ENCODE peak calls at places on chromosomes 5 and 9, in eight cellular contexts. Q is tibial nerve, B is NB4, M is fibroblast of pulmonary artery, P is left ventricle myocardium inferior, Z is tibial artery, O is IMR-90, E is bronchial epithelial cell. K is an unnamed sample.

GRCh38 chr5:86880344-86880743 is 262.6 kb downstream of the COX7C start:
- DNase-seq in Q (no peak), B (no peak), M (no peak), P (no peak), Z (no peak), O (no peak), E (no peak), K (no peak)

GRCh38 chr5:33657804-33658435 is 217.2 kb downstream of the TARS1 start:
- DNase-seq in Q (no peak), B (no peak), M (no peak), P (no peak), Z (no peak), O (no peak), E (no peak), K (no peak)

GRCh38 chr9:129746092-129746760 is 6.6 kb downstream of the PTGES start:
- DNase-seq in Q (no peak), B (no peak), M (no peak), P (no peak), Z (no peak), O (no peak), E (no peak), K (peak; percentile 77)

GRCh38 chr5:107466233-107466769 is 204.4 kb downstream of the EFNA5 start:
- DNase-seq in Q (no peak), B (no peak), M (peak; percentile 97), P (no peak), Z (no peak), O (peak; percentile 66), E (peak; percentile 98), K (peak; percentile 90)

GRCh38 chr9:130286072-130286770 is 20.7 kb downstream of the HMCN2 start:
- DNase-seq in Q (no peak), B (no peak), M (no peak), P (no peak), Z (no peak), O (no peak), E (no peak), K (no peak)

GRCh38 chr9:113454914-113455761 is 8.4 kb upstream of the RGS3 start:
- DNase-seq in Q (no peak), B (peak; percentile 62), M (peak; percentile 92), P (peak; percentile 48), Z (peak; percentile 83), O (peak; percentile 93), E (peak; percentile 77), K (peak; percentile 91)

GRCh38 chr5:67165524-67166459 is 30.8 kb downstream of the CD180 start:
- DNase-seq in Q (peak; percentile 75), B (peak; percentile 78), M (peak; percentile 82), P (peak; percentile 86), Z (peak; percentile 91), O (peak; percentile 61), E (peak; percentile 54), K (peak; percentile 90)

GRCh38 chr5:19031491-19031890 is 956.5 kb downstream of the CDH18 start:
- DNase-seq in Q (no peak), B (no peak), M (no peak), P (no peak), Z (no peak), O (no peak), E (no peak), K (no peak)

GRCh38 chr5:94309166-94309565 is 309.2 kb downstream of the KIAA0825 start:
- DNase-seq in Q (no peak), B (no peak), M (no peak), P (no peak), Z (no peak), O (peak; percentile 5), E (no peak), K (no peak)

GRCh38 chr9:73079326-73079725 is 72.3 kb upstream of the ANXA1 start:
- DNase-seq in Q (no peak), B (no peak), M (no peak), P (no peak), Z (no peak), O (no peak), E (peak; percentile 69), K (no peak)

GRCh38 chr9:79559501-79560181 is 12.1 kb upstream of the TLE4 start:
- DNase-seq in Q (no peak), B (no peak), M (no peak), P (no peak), Z (no peak), O (peak; percentile 57), E (no peak), K (no peak)

GRCh38 chr5:74866653-74867162 is 521 bp upstream of the FAM169A start:
- DNase-seq in Q (no peak), B (no peak), M (no peak), P (no peak), Z (no peak), O (no peak), E (no peak), K (no peak)

GRCh38 chr5:1769752-1770442 is 29.7 kb downstream of the MRPL36 start:
- DNase-seq in Q (no peak), B (no peak), M (no peak), P (no peak), Z (peak; percentile 40), O (no peak), E (no peak), K (no peak)

GRCh38 chr9:37707748-37708147 is 45.9 kb upstream of the TRMT10B start:
- DNase-seq in Q (no peak), B (no peak), M (no peak), P (no peak), Z (no peak), O (no peak), E (no peak), K (no peak)

GRCh38 chr5:178432421-178433272 is 157.5 kb downstream of the COL23A1 start:
- DNase-seq in Q (no peak), B (no peak), M (no peak), P (no peak), Z (no peak), O (no peak), E (no peak), K (no peak)

GRCh38 chr9:16133556-16134227 is 580.8 kb downstream of the CCDC171 start:
- DNase-seq in Q (no peak), B (peak; percentile 82), M (peak; percentile 73), P (peak; percentile 29), Z (peak; percentile 74), O (peak; percentile 48), E (peak; percentile 84), K (peak; percentile 91)

GRCh38 chr5:111820072-111820471 is 63.1 kb upstream of the NREP start:
- DNase-seq in Q (no peak), B (peak; percentile 21), M (no peak), P (no peak), Z (no peak), O (no peak), E (no peak), K (peak; percentile 38)

GRCh38 chr5:99607124-99607523 is 678.3 kb upstream of the CHD1 start:
- DNase-seq in Q (no peak), B (no peak), M (no peak), P (no peak), Z (no peak), O (no peak), E (no peak), K (no peak)
- TF ChIP-seq CTCF in Q (no peak), B (no peak), M (no peak), P (no peak), Z (no peak), O (no peak), E (no peak), K (no peak)

GRCh38 chr9:71119746-71120145 is 1.7 kb downstream of the TRPM3 start:
- DNase-seq in Q (no peak), B (no peak), M (no peak), P (no peak), Z (no peak), O (no peak), E (no peak), K (no peak)
- H3K4me3 ChIP-seq in Q (no peak overlapping the region), B (no peak overlapping the region), M (no peak overlapping the region), P (no peak overlapping the region), Z (no peak overlapping the region), O (no peak overlapping the region), E (no peak overlapping the region), K (no peak overlapping the region)

GRCh38 chr9:126014726-126015125 is 267.6 kb downstream of the PBX3 start:
- DNase-seq in Q (no peak), B (no peak), M (no peak), P (no peak), Z (no peak), O (no peak), E (no peak), K (no peak)

GRCh38 chr9:126009047-126009446 is 261.9 kb downstream of the PBX3 start:
- DNase-seq in Q (no peak), B (peak; percentile 22), M (no peak), P (no peak), Z (no peak), O (no peak), E (no peak), K (peak; percentile 9)
- TF ChIP-seq CTCF in Q (no peak), B (peak; percentile 26), M (peak; percentile 21), P (no peak), Z (no peak), O (peak; percentile 7), E (peak; percentile 14), K (peak; percentile 48)

GRCh38 chr5:14445581-14446290 is 135.9 kb upstream of the OTULINL start:
- DNase-seq in Q (no peak), B (peak; percentile 9), M (peak; percentile 81), P (no peak), Z (no peak), O (no peak), E (no peak), K (peak; percentile 62)
- H3K4me3 ChIP-seq in Q (no peak overlapping the region), B (no peak overlapping the region), M (peak overlapping the region; percentile 31), P (peak overlapping the region; percentile 20), Z (no peak overlapping the region), O (no peak overlapping the region), E (no peak overlapping the region), K (peak overlapping the region; percentile 21)

K was measured in choroid plexus epithelial cell.